ENCODE peak calls at places on chromosomes 3 and 15, in seven cellular contexts. T is esophagus squamous epithelium, P is IMR-90, X is adrenal gland, Q is Peyer's patch, M is ovary, Z is transverse colon. V is an unnamed sample.

GRCh38 chr15:56460046-56460445 is 4.9 kb downstream of the MNS1 start:
- DNase-seq in T (no peak), P (peak), X (no peak), Q (no peak), M (no peak), Z (no peak), V (no peak)

GRCh38 chr15:47404877-47405276 is 312.4 kb upstream of the SEMA6D start:
- DNase-seq in T (no peak), P (no peak), X (no peak), Q (no peak), M (no peak), Z (no peak), V (no peak)

GRCh38 chr3:171026584-171027293 is at the start of gene SLC2A2:
- DNase-seq in T (no peak), P (no peak), X (no peak), Q (peak), M (no peak), Z (no peak), V (no peak)

GRCh38 chr3:120102232-120102631 is 8.0 kb upstream of the GSK3B start:
- DNase-seq in T (no peak), P (no peak), X (no peak), Q (no peak), M (no peak), Z (no peak), V (no peak)

GRCh38 chr3:169150874-169151273 is 512.6 kb downstream of the MECOM start:
- DNase-seq in T (no peak), P (peak), X (no peak), Q (no peak), M (no peak), Z (no peak), V (no peak)

GRCh38 chr3:23501201-23501824 is 298.2 kb downstream of the UBE2E2 start:
- DNase-seq in T (no peak), P (peak), X (no peak), Q (no peak), M (no peak), Z (no peak), V (no peak)

GRCh38 chr3:127637546-127637945 is 8.6 kb downstream of the PODXL2 start:
- DNase-seq in T (no peak), P (no peak), X (no peak), Q (no peak), M (no peak), Z (no peak), V (no peak)

GRCh38 chr3:67384790-67385397 is 269.5 kb downstream of the SUCLG2 start:
- DNase-seq in T (no peak), P (peak), X (peak), Q (no peak), M (no peak), Z (no peak), V (peak)

GRCh38 chr3:26596325-26596724 is 26.2 kb upstream of the LRRC3B start:
- DNase-seq in T (no peak), P (no peak), X (no peak), Q (no peak), M (no peak), Z (no peak), V (no peak)

GRCh38 chr3:119436977-119437376 is 26.4 kb downstream of the TMEM39A start:
- DNase-seq in T (no peak), P (no peak), X (no peak), Q (no peak), M (no peak), Z (no peak), V (no peak)

GRCh38 chr3:112811150-112811884 is 35.3 kb downstream of the CD200R1L start:
- DNase-seq in T (no peak), P (peak), X (peak), Q (no peak), M (peak), Z (no peak), V (no peak)

GRCh38 chr3:180828723-180829408 is 83.6 kb upstream of the FXR1 start:
- DNase-seq in T (no peak), P (no peak), X (no peak), Q (no peak), M (no peak), Z (no peak), V (no peak)

GRCh38 chr3:5431142-5431541 is 243.6 kb downstream of the EDEM1 start:
- DNase-seq in T (no peak), P (no peak), X (no peak), Q (no peak), M (no peak), Z (no peak), V (no peak)

GRCh38 chr15:62976301-62976842 is 66.2 kb upstream of the TPM1 start:
- DNase-seq in T (no peak), P (peak), X (no peak), Q (no peak), M (no peak), Z (no peak), V (no peak)

GRCh38 chr3:67278015-67278618 is 280.0 kb downstream of the KBTBD8 start:
- DNase-seq in T (no peak), P (no peak), X (no peak), Q (no peak), M (no peak), Z (no peak), V (no peak)

GRCh38 chr15:90905306-90906180 is 2.4 kb downstream of the MAN2A2 start:
- DNase-seq in T (no peak), P (no peak), X (no peak), Q (no peak), M (no peak), Z (no peak), V (no peak)

GRCh38 chr15:80106051-80106450 is 46.6 kb downstream of the ZFAND6 start:
- DNase-seq in T (no peak), P (peak), X (no peak), Q (no peak), M (no peak), Z (no peak), V (no peak)

GRCh38 chr15:44286814-44287555 is 1.5 kb upstream of the GOLM2 start:
- DNase-seq in T (no peak), P (no peak), X (no peak), Q (no peak), M (peak), Z (no peak), V (no peak)

GRCh38 chr3:158731938-158732855 is at the start of gene RARRES1:
- DNase-seq in T (no peak), P (peak), X (peak), Q (peak), M (peak), Z (peak), V (peak)

GRCh38 chr3:14793126-14793857 is 25.5 kb upstream of the FGD5 start:
- DNase-seq in T (no peak), P (no peak), X (no peak), Q (peak), M (peak), Z (no peak), V (peak)

GRCh38 chr3:41075958-41076357 is 123.3 kb upstream of the CTNNB1 start:
- DNase-seq in T (no peak), P (no peak), X (peak), Q (peak), M (no peak), Z (no peak), V (no peak)

GRCh38 chr3:172341482-172342059 is 106.7 kb downstream of the GHSR start:
- DNase-seq in T (no peak), P (peak), X (no peak), Q (no peak), M (no peak), Z (no peak), V (peak)

GRCh38 chr3:111803123-111803593 is 55.9 kb upstream of the PHLDB2 start:
- DNase-seq in T (no peak), P (peak), X (peak), Q (no peak), M (peak), Z (peak), V (peak)

GRCh38 chr3:119279101-119279554 is 15.1 kb upstream of the ARHGAP31 start:
- DNase-seq in T (no peak), P (no peak), X (peak), Q (no peak), M (peak), Z (peak), V (peak)

GRCh38 chr3:108036984-108037741 is 53.7 kb downstream of the CD47 start:
- DNase-seq in T (no peak), P (peak), X (no peak), Q (no peak), M (no peak), Z (no peak), V (peak)

GRCh38 chr3:142029791-142030190 is 119.6 kb downstream of the TFDP2 start:
- DNase-seq in T (no peak), P (no peak), X (no peak), Q (no peak), M (no peak), Z (no peak), V (no peak)

GRCh38 chr3:133461291-133461690 is 61.4 kb downstream of the BFSP2 start:
- DNase-seq in T (no peak), P (no peak), X (no peak), Q (no peak), M (no peak), Z (peak), V (no peak)

GRCh38 chr15:41790756-41791546 is 16.7 kb downstream of the MAPKBP1 start:
- DNase-seq in T (no peak), P (peak), X (no peak), Q (no peak), M (no peak), Z (no peak), V (no peak)

GRCh38 chr15:41992803-41993190 is 20.4 kb upstream of the EHD4 start:
- DNase-seq in T (no peak), P (no peak), X (no peak), Q (no peak), M (no peak), Z (no peak), V (no peak)

GRCh38 chr3:14200276-14200675 is 21.7 kb downstream of the LSM3 start:
- DNase-seq in T (no peak), P (peak), X (no peak), Q (no peak), M (no peak), Z (no peak), V (no peak)

GRCh38 chr3:128452678-128453275 is 13.9 kb downstream of the DNAJB8 start:
- DNase-seq in T (no peak), P (no peak), X (no peak), Q (no peak), M (no peak), Z (no peak), V (no peak)

GRCh38 chr3:156483961-156484787 is 70.7 kb downstream of the SSR3 start:
- DNase-seq in T (no peak), P (peak), X (no peak), Q (no peak), M (no peak), Z (peak), V (no peak)

GRCh38 chr3:157077565-157077991 is 82.4 kb downstream of the CCNL1 start:
- DNase-seq in T (no peak), P (peak), X (no peak), Q (no peak), M (no peak), Z (no peak), V (peak)

GRCh38 chr15:83011271-83012037 is at the start of gene C15orf40:
- DNase-seq in T (peak), P (peak), X (peak), Q (peak), M (peak), Z (peak), V (peak)
- TF ChIP-seq POLR2A in T (peak), P (peak), X (peak), Q (peak), M (peak), Z (peak), V (peak)

GRCh38 chr3:175294793-175295192 is 435.7 kb downstream of the NAALADL2 start:
- DNase-seq in T (no peak), P (no peak), X (no peak), Q (no peak), M (no peak), Z (no peak), V (no peak)

GRCh38 chr3:175295248-175296000 is 436.3 kb downstream of the NAALADL2 start:
- DNase-seq in T (no peak), P (no peak), X (no peak), Q (no peak), M (no peak), Z (no peak), V (no peak)
- TF ChIP-seq POLR2A in T (no peak), P (no peak), X (no peak), Q (no peak), M (no peak), Z (no peak), V (no peak)

DNA sequence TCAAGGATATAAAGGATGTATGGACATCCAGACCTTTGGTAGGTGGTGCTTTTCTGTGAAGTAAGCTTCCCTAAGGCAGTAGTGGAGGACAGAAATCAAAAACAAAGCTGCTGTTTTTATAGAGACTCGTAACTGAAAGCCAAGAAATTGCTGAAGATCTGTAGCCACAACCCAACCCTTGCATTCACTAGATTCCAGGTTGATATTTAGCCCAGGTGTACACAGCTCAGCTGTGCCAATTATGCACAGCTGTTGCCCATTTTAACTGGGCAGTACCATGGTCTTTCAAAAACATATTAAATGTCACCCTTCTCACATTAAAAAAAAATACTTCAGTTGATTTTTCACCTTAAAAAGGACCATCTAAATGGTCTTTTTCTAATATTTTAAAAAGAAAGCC is 75.8 kb downstream of the CNTN3 start:
- DNase-seq in T (no peak), P (no peak), X (no peak), Q (no peak), M (no peak), Z (no peak), V (no peak)
- TF ChIP-seq POLR2A in T (no peak), P (no peak), X (no peak), Q (no peak), M (no peak), Z (no peak), V (no peak)

GRCh38 chr15:22868928-22869327 is 30.5 kb downstream of the NIPA2 start:
- DNase-seq in T (no peak), P (no peak), X (no peak), Q (no peak), M (no peak), Z (no peak), V (no peak)
- TF ChIP-seq POLR2A in T (no peak), P (no peak), X (no peak), Q (no peak), M (no peak), Z (no peak), V (no peak)

GRCh38 chr3:88032245-88032644 is 26.6 kb downstream of the CGGBP1 start:
- DNase-seq in T (no peak), P (peak), X (no peak), Q (no peak), M (no peak), Z (no peak), V (no peak)
- TF ChIP-seq POLR2A in T (no peak), P (no peak), X (no peak), Q (no peak), M (no peak), Z (no peak), V (no peak)

V was measured in body of pancreas.